ENCODE peak calls at places on chromosomes 6 and 20, in eight cellular contexts. One of them, this sample, is unnamed.

GRCh38 chr6:114783083-114783482 is 440.3 kb upstream of the HS3ST5 start:
- DNase-seq in spleen: no peak
- DNase-seq in left lung: no peak
- DNase-seq in hepatocyte: no peak
- DNase-seq in heart left ventricle: no peak
- DNase-seq in transverse colon: no peak
- DNase-seq in Karpas-422: no peak
- DNase-seq in IMR-90: no peak
- DNase-seq in this sample: no peak

GRCh38 chr6:36787210-36787609 is 52.0 kb downstream of the CPNE5 start:
- DNase-seq in spleen: no peak
- DNase-seq in left lung: no peak
- DNase-seq in hepatocyte: no peak
- DNase-seq in heart left ventricle: no peak
- DNase-seq in transverse colon: no peak
- DNase-seq in Karpas-422: no peak
- DNase-seq in IMR-90: no peak
- DNase-seq in this sample: no peak

GRCh38 chr6:122530440-122531046 is 58.9 kb upstream of the SERINC1 start:
- DNase-seq in spleen: no peak
- DNase-seq in left lung: no peak
- DNase-seq in hepatocyte: peak; percentile 81
- DNase-seq in heart left ventricle: no peak
- DNase-seq in transverse colon: peak; percentile 58
- DNase-seq in Karpas-422: peak; percentile 87
- DNase-seq in IMR-90: peak; percentile 63
- DNase-seq in this sample: peak; percentile 10

GRCh38 chr6:155455766-155456165 is at the start of gene NOX3:
- DNase-seq in spleen: no peak
- DNase-seq in left lung: no peak
- DNase-seq in hepatocyte: no peak
- DNase-seq in heart left ventricle: no peak
- DNase-seq in transverse colon: no peak
- DNase-seq in Karpas-422: no peak
- DNase-seq in IMR-90: no peak
- DNase-seq in this sample: no peak

GRCh38 chr6:65707134-65707826 is at the start of gene EYS:
- DNase-seq in spleen: no peak
- DNase-seq in left lung: no peak
- DNase-seq in hepatocyte: no peak
- DNase-seq in heart left ventricle: no peak
- DNase-seq in transverse colon: no peak
- DNase-seq in Karpas-422: no peak
- DNase-seq in IMR-90: no peak
- DNase-seq in this sample: no peak

GRCh38 chr20:35005463-35005961 is 49.8 kb downstream of the MYH7B start:
- DNase-seq in spleen: peak; percentile 22
- DNase-seq in left lung: peak; percentile 46
- DNase-seq in hepatocyte: no peak
- DNase-seq in heart left ventricle: peak; percentile 25
- DNase-seq in transverse colon: peak; percentile 1
- DNase-seq in Karpas-422: no peak
- DNase-seq in IMR-90: no peak
- DNase-seq in this sample: no peak

GRCh38 chr6:40999498-41000070 is 39.4 kb downstream of the UNC5CL start:
- DNase-seq in spleen: no peak
- DNase-seq in left lung: peak; percentile 67
- DNase-seq in hepatocyte: peak; percentile 63
- DNase-seq in heart left ventricle: peak; percentile 67
- DNase-seq in transverse colon: peak; percentile 49
- DNase-seq in Karpas-422: peak; percentile 77
- DNase-seq in IMR-90: peak; percentile 32
- DNase-seq in this sample: no peak

GRCh38 chr6:73484438-73484837 is 22.9 kb downstream of the MTO1 start:
- DNase-seq in spleen: no peak
- DNase-seq in left lung: no peak
- DNase-seq in hepatocyte: no peak
- DNase-seq in heart left ventricle: no peak
- DNase-seq in transverse colon: no peak
- DNase-seq in Karpas-422: no peak
- DNase-seq in IMR-90: no peak
- DNase-seq in this sample: no peak

GRCh38 chr20:16283307-16283706 is 289.9 kb downstream of the KIF16B start:
- DNase-seq in spleen: no peak
- DNase-seq in left lung: no peak
- DNase-seq in hepatocyte: no peak
- DNase-seq in heart left ventricle: no peak
- DNase-seq in transverse colon: no peak
- DNase-seq in Karpas-422: no peak
- DNase-seq in IMR-90: no peak
- DNase-seq in this sample: no peak

GRCh38 chr20:46670585-46671584 is 18.4 kb downstream of the TP53RK start:
- DNase-seq in spleen: no peak
- DNase-seq in left lung: no peak
- DNase-seq in hepatocyte: no peak
- DNase-seq in heart left ventricle: no peak
- DNase-seq in transverse colon: no peak
- DNase-seq in Karpas-422: no peak
- DNase-seq in IMR-90: no peak
- DNase-seq in this sample: no peak

GRCh38 chr6:157906537-157907061 is 75.1 kb upstream of the SYNJ2 start:
- DNase-seq in spleen: no peak
- DNase-seq in left lung: no peak
- DNase-seq in hepatocyte: no peak
- DNase-seq in heart left ventricle: no peak
- DNase-seq in transverse colon: no peak
- DNase-seq in Karpas-422: no peak
- DNase-seq in IMR-90: no peak
- DNase-seq in this sample: no peak

GRCh38 chr6:33192105-33192646 is at the start of gene COL11A2:
- DNase-seq in spleen: peak; percentile 86
- DNase-seq in left lung: peak; percentile 74
- DNase-seq in hepatocyte: no peak
- DNase-seq in heart left ventricle: no peak
- DNase-seq in transverse colon: no peak
- DNase-seq in Karpas-422: no peak
- DNase-seq in IMR-90: no peak
- DNase-seq in this sample: no peak

GRCh38 chr20:33784225-33784624 is 26.9 kb upstream of the CHMP4B start:
- DNase-seq in spleen: no peak
- DNase-seq in left lung: no peak
- DNase-seq in hepatocyte: no peak
- DNase-seq in heart left ventricle: no peak
- DNase-seq in transverse colon: no peak
- DNase-seq in Karpas-422: no peak
- DNase-seq in IMR-90: no peak
- DNase-seq in this sample: no peak

GRCh38 chr20:33783818-33784217 is 27.3 kb upstream of the CHMP4B start:
- DNase-seq in spleen: no peak
- DNase-seq in left lung: no peak
- DNase-seq in hepatocyte: no peak
- DNase-seq in heart left ventricle: no peak
- DNase-seq in transverse colon: no peak
- DNase-seq in Karpas-422: no peak
- DNase-seq in IMR-90: no peak
- DNase-seq in this sample: no peak

GRCh38 chr20:33783256-33783655 is 27.9 kb upstream of the CHMP4B start:
- DNase-seq in spleen: no peak
- DNase-seq in left lung: no peak
- DNase-seq in hepatocyte: no peak
- DNase-seq in heart left ventricle: no peak
- DNase-seq in transverse colon: no peak
- DNase-seq in Karpas-422: no peak
- DNase-seq in IMR-90: no peak
- DNase-seq in this sample: no peak

GRCh38 chr20:33781133-33781532 is 30.0 kb upstream of the CHMP4B start:
- DNase-seq in spleen: no peak
- DNase-seq in left lung: no peak
- DNase-seq in hepatocyte: no peak
- DNase-seq in heart left ventricle: no peak
- DNase-seq in transverse colon: no peak
- DNase-seq in Karpas-422: no peak
- DNase-seq in IMR-90: no peak
- DNase-seq in this sample: no peak

DNA sequence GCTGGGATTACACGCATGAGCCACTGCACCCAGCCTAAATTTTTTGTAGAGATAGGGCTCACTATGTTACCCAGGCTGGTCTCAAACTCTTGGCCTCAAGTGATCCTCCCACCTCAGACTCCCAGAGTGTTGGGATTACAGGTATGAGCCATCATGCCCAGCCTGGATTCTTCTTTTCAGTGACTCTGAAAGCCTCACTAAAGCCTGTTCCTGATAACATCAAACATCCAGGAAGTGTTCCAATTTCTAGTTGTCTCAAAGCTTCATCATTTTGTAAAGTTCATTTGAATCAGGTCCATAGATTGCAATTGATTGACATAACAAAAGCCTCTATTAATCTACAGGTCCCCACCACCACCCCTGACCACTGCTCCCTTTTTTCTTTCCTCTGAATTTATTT is 29.2 kb upstream of the CHMP4B start:
- DNase-seq in spleen: no peak
- DNase-seq in left lung: no peak
- DNase-seq in hepatocyte: no peak
- DNase-seq in heart left ventricle: no peak
- DNase-seq in transverse colon: no peak
- DNase-seq in Karpas-422: no peak
- DNase-seq in IMR-90: no peak
- DNase-seq in this sample: no peak
- H3K9me3 ChIP-seq in spleen: no peaks in the 10 kb centered on the region
- H3K9me3 ChIP-seq in left lung: no peaks in the 10 kb centered on the region
- H3K9me3 ChIP-seq in hepatocyte: no peaks in the 10 kb centered on the region
- H3K9me3 ChIP-seq in heart left ventricle: no peaks in the 10 kb centered on the region
- H3K9me3 ChIP-seq in transverse colon: no peaks in the 10 kb centered on the region
- H3K9me3 ChIP-seq in Karpas-422: no peaks in the 10 kb centered on the region
- H3K9me3 ChIP-seq in IMR-90: no peaks in the 10 kb centered on the region
- H3K9me3 ChIP-seq in this sample: no peaks in the 10 kb centered on the region

GRCh38 chr6:153856929-153857376 is 182.1 kb upstream of the OPRM1 start:
- DNase-seq in spleen: peak; percentile 66
- DNase-seq in left lung: peak; percentile 78
- DNase-seq in hepatocyte: no peak
- DNase-seq in heart left ventricle: no peak
- DNase-seq in transverse colon: no peak
- DNase-seq in Karpas-422: no peak
- DNase-seq in IMR-90: no peak
- DNase-seq in this sample: no peak
- H3K9me3 ChIP-seq in spleen: no peaks in the 10 kb centered on the region
- H3K9me3 ChIP-seq in left lung: no peaks in the 10 kb centered on the region
- H3K9me3 ChIP-seq in hepatocyte: no peaks in the 10 kb centered on the region
- H3K9me3 ChIP-seq in heart left ventricle: no peaks in the 10 kb centered on the region
- H3K9me3 ChIP-seq in transverse colon: no peaks in the 10 kb centered on the region
- H3K9me3 ChIP-seq in Karpas-422: no peaks in the 10 kb centered on the region
- H3K9me3 ChIP-seq in IMR-90: peaks cover 20% of the 10 kb centered on the region
- H3K9me3 ChIP-seq in this sample: no peaks in the 10 kb centered on the region

GRCh38 chr6:21885532-21886089 is 292.1 kb downstream of the SOX4 start:
- DNase-seq in spleen: no peak
- DNase-seq in left lung: no peak
- DNase-seq in hepatocyte: peak; percentile 70
- DNase-seq in heart left ventricle: peak; percentile 67
- DNase-seq in transverse colon: no peak
- DNase-seq in Karpas-422: peak; percentile 19
- DNase-seq in IMR-90: peak; percentile 85
- DNase-seq in this sample: no peak
- H3K9me3 ChIP-seq in spleen: no peaks in the 10 kb centered on the region
- H3K9me3 ChIP-seq in left lung: no peaks in the 10 kb centered on the region
- H3K9me3 ChIP-seq in hepatocyte: no peaks in the 10 kb centered on the region
- H3K9me3 ChIP-seq in heart left ventricle: no peaks in the 10 kb centered on the region
- H3K9me3 ChIP-seq in transverse colon: no peaks in the 10 kb centered on the region
- H3K9me3 ChIP-seq in Karpas-422: no peaks in the 10 kb centered on the region
- H3K9me3 ChIP-seq in IMR-90: no peaks in the 10 kb centered on the region
- H3K9me3 ChIP-seq in this sample: no peaks in the 10 kb centered on the region

DNA sequence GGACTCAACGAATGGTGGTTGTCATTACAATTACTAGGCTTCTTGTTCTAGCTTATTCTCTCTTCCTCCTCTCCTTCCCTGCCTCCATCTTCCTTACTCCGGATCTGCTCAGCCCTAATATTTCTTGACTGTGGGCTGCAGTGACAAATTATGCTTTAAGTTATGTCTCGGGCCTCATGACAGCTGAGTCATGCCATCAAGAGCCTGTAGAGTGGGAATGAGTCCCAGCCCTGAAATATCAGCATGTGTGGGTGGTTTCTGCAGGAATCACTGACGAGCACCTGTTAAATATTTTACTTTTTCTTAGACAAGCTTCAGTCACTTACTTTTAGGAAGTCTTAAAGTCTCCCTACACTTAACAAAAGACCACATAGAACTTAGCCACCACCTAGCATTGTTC is 83.1 kb upstream of the CBLN4 start:
- DNase-seq in spleen: no peak
- DNase-seq in left lung: no peak
- DNase-seq in hepatocyte: no peak
- DNase-seq in heart left ventricle: no peak
- DNase-seq in transverse colon: no peak
- DNase-seq in Karpas-422: no peak
- DNase-seq in IMR-90: no peak
- DNase-seq in this sample: no peak
- H3K9me3 ChIP-seq in spleen: no peaks in the 10 kb centered on the region
- H3K9me3 ChIP-seq in left lung: no peaks in the 10 kb centered on the region
- H3K9me3 ChIP-seq in hepatocyte: no peaks in the 10 kb centered on the region
- H3K9me3 ChIP-seq in heart left ventricle: no peaks in the 10 kb centered on the region
- H3K9me3 ChIP-seq in transverse colon: no peaks in the 10 kb centered on the region
- H3K9me3 ChIP-seq in Karpas-422: peaks cover 18% of the 10 kb centered on the region
- H3K9me3 ChIP-seq in IMR-90: peaks cover 3% of the 10 kb centered on the region
- H3K9me3 ChIP-seq in this sample: no peaks in the 10 kb centered on the region

DNA sequence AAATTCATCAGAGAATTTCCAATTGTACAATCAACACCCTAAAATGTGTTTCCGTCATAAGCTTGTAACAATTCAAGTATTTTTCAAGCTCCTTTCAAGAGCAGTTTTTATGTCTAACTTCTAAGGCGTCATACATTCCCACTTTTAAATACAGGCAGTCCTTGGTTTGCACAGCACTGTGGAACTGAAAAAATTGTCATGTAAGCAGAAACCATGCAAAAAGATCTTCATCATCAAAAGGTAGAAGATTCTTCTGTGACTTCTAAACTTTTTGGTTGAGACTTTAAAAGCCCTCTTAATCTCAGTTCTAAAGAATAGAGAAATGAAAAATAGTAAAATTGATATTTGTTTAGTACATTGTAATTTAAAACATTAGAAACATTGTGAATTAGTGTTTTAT is 315.6 kb downstream of the TPBG start:
- DNase-seq in spleen: no peak
- DNase-seq in left lung: no peak
- DNase-seq in hepatocyte: no peak
- DNase-seq in heart left ventricle: no peak
- DNase-seq in transverse colon: no peak
- DNase-seq in Karpas-422: no peak
- DNase-seq in IMR-90: no peak
- DNase-seq in this sample: no peak
- H3K9me3 ChIP-seq in spleen: no peaks in the 10 kb centered on the region
- H3K9me3 ChIP-seq in left lung: no peaks in the 10 kb centered on the region
- H3K9me3 ChIP-seq in hepatocyte: no peaks in the 10 kb centered on the region
- H3K9me3 ChIP-seq in heart left ventricle: peaks cover 18% of the 10 kb centered on the region
- H3K9me3 ChIP-seq in transverse colon: no peaks in the 10 kb centered on the region
- H3K9me3 ChIP-seq in Karpas-422: no peaks in the 10 kb centered on the region
- H3K9me3 ChIP-seq in IMR-90: no peaks in the 10 kb centered on the region
- H3K9me3 ChIP-seq in this sample: no peaks in the 10 kb centered on the region